ENCODE peak calls at places on chromosomes 1 and 21, in seven cellular contexts. One of them, this sample, is unnamed.

GRCh38 chr1:93680121-93681094 is 1.2 kb downstream of the BCAR3 start:
- DNase-seq in A549: peak
- DNase-seq in GM12878: no peak
- DNase-seq in HepG2: peak
- DNase-seq in heart left ventricle: peak
- DNase-seq in thyroid gland: peak
- DNase-seq in IMR-90: peak
- DNase-seq in this sample: peak

GRCh38 chr21:31872452-31873274 is at the start of gene HUNK:
- DNase-seq in A549: peak
- DNase-seq in GM12878: no peak
- DNase-seq in HepG2: peak
- DNase-seq in heart left ventricle: no peak
- DNase-seq in thyroid gland: peak
- DNase-seq in IMR-90: peak
- DNase-seq in this sample: no peak

GRCh38 chr1:61519631-61520030 is 205.3 kb downstream of the TM2D1 start:
- DNase-seq in A549: no peak
- DNase-seq in GM12878: no peak
- DNase-seq in HepG2: no peak
- DNase-seq in heart left ventricle: no peak
- DNase-seq in thyroid gland: no peak
- DNase-seq in IMR-90: no peak
- DNase-seq in this sample: no peak

GRCh38 chr1:111980684-111981083 is 8.8 kb downstream of the KCND3 start:
- DNase-seq in A549: no peak
- DNase-seq in GM12878: no peak
- DNase-seq in HepG2: no peak
- DNase-seq in heart left ventricle: no peak
- DNase-seq in thyroid gland: no peak
- DNase-seq in IMR-90: no peak
- DNase-seq in this sample: no peak

GRCh38 chr1:221708076-221708571 is 33.8 kb downstream of the DUSP10 start:
- DNase-seq in A549: no peak
- DNase-seq in GM12878: peak
- DNase-seq in HepG2: no peak
- DNase-seq in heart left ventricle: no peak
- DNase-seq in thyroid gland: no peak
- DNase-seq in IMR-90: no peak
- DNase-seq in this sample: no peak

GRCh38 chr1:165828581-165829329 is 1.3 kb downstream of the UCK2 start:
- DNase-seq in A549: peak
- DNase-seq in GM12878: no peak
- DNase-seq in HepG2: peak
- DNase-seq in heart left ventricle: peak
- DNase-seq in thyroid gland: peak
- DNase-seq in IMR-90: peak
- DNase-seq in this sample: no peak

GRCh38 chr1:62962794-62963776 is 179.2 kb downstream of the ATG4C start:
- DNase-seq in A549: peak
- DNase-seq in GM12878: no peak
- DNase-seq in HepG2: peak
- DNase-seq in heart left ventricle: peak
- DNase-seq in thyroid gland: peak
- DNase-seq in IMR-90: peak
- DNase-seq in this sample: no peak

GRCh38 chr1:64898107-64898861 is 68.1 kb downstream of the JAK1 start:
- DNase-seq in A549: peak
- DNase-seq in GM12878: no peak
- DNase-seq in HepG2: peak
- DNase-seq in heart left ventricle: peak
- DNase-seq in thyroid gland: peak
- DNase-seq in IMR-90: peak
- DNase-seq in this sample: peak

GRCh38 chr1:244599937-244600350 is 53.0 kb upstream of the DESI2 start:
- DNase-seq in A549: peak
- DNase-seq in GM12878: peak
- DNase-seq in HepG2: peak
- DNase-seq in heart left ventricle: no peak
- DNase-seq in thyroid gland: no peak
- DNase-seq in IMR-90: peak
- DNase-seq in this sample: no peak

GRCh38 chr1:77281491-77282186 is at the start of gene AK5:
- DNase-seq in A549: peak
- DNase-seq in GM12878: no peak
- DNase-seq in HepG2: no peak
- DNase-seq in heart left ventricle: peak
- DNase-seq in thyroid gland: peak
- DNase-seq in IMR-90: peak
- DNase-seq in this sample: no peak

GRCh38 chr21:43369124-43369523 is 57.8 kb downstream of the SIK1 start:
- DNase-seq in A549: peak
- DNase-seq in GM12878: no peak
- DNase-seq in HepG2: peak
- DNase-seq in heart left ventricle: no peak
- DNase-seq in thyroid gland: no peak
- DNase-seq in IMR-90: peak
- DNase-seq in this sample: no peak

GRCh38 chr1:204087893-204088528 is 15.1 kb downstream of the SOX13 start:
- DNase-seq in A549: no peak
- DNase-seq in GM12878: no peak
- DNase-seq in HepG2: no peak
- DNase-seq in heart left ventricle: peak
- DNase-seq in thyroid gland: no peak
- DNase-seq in IMR-90: no peak
- DNase-seq in this sample: no peak

GRCh38 chr1:151710187-151710586 is 6.4 kb downstream of the CELF3 start:
- DNase-seq in A549: no peak
- DNase-seq in GM12878: no peak
- DNase-seq in HepG2: no peak
- DNase-seq in heart left ventricle: peak
- DNase-seq in thyroid gland: no peak
- DNase-seq in IMR-90: peak
- DNase-seq in this sample: no peak

GRCh38 chr1:67041836-67042503 is 12.0 kb downstream of the SLC35D1 start:
- DNase-seq in A549: no peak
- DNase-seq in GM12878: no peak
- DNase-seq in HepG2: no peak
- DNase-seq in heart left ventricle: no peak
- DNase-seq in thyroid gland: no peak
- DNase-seq in IMR-90: peak
- DNase-seq in this sample: no peak

GRCh38 chr1:244012232-244012631 is 38.9 kb upstream of the ZBTB18 start:
- DNase-seq in A549: no peak
- DNase-seq in GM12878: no peak
- DNase-seq in HepG2: no peak
- DNase-seq in heart left ventricle: peak
- DNase-seq in thyroid gland: no peak
- DNase-seq in IMR-90: peak
- DNase-seq in this sample: no peak

DNA sequence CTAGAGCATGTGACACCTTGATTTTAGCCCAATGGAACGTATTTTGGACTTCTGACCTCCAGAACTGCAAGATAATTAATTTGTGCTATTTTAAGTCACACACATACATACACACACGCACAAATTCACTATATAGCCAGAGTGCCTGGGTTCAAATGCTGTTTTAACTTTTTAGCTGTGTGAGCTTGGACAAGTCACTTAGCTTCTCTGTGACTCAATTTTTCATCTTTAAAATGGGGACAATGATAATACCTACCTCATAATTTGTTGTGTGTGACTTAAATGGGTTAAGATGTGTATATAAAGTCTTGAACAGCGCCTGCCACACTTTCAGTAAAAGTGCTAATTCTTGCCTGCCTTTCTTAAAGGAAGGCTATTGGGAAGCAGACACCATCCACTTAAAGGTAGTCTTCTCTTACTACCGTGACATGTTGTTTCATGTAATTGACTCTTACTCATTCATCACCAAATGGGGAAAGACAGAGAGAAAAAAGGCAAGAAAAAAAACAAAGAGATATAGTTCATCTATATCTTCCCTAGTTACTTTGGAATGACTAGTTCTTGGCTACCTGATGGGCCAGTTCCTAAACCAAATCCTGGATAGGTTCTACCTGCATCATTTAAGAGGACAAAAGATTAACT is 56.3 kb downstream of the SLC30A7 start:
- DNase-seq in A549: no peak
- DNase-seq in GM12878: no peak
- DNase-seq in HepG2: no peak
- DNase-seq in heart left ventricle: no peak
- DNase-seq in thyroid gland: no peak
- DNase-seq in IMR-90: no peak
- DNase-seq in this sample: no peak
- TF ChIP-seq POLR2A in A549: no peak
- TF ChIP-seq POLR2A in GM12878: no peak
- TF ChIP-seq POLR2A in HepG2: no peak
- TF ChIP-seq POLR2A in heart left ventricle: no peak
- TF ChIP-seq POLR2A in thyroid gland: no peak
- TF ChIP-seq POLR2A in IMR-90: no peak
- TF ChIP-seq POLR2A in this sample: no peak

GRCh38 chr1:229156819-229157218 is 114.1 kb upstream of the RAB4A start:
- DNase-seq in A549: peak
- DNase-seq in GM12878: no peak
- DNase-seq in HepG2: peak
- DNase-seq in heart left ventricle: no peak
- DNase-seq in thyroid gland: peak
- DNase-seq in IMR-90: no peak
- DNase-seq in this sample: no peak
- TF ChIP-seq CTCF in A549: peak
- TF ChIP-seq CTCF in GM12878: no peak
- TF ChIP-seq CTCF in HepG2: peak
- TF ChIP-seq CTCF in heart left ventricle: peak
- TF ChIP-seq CTCF in thyroid gland: peak
- TF ChIP-seq CTCF in IMR-90: peak
- TF ChIP-seq CTCF in this sample: peak

GRCh38 chr1:116826818-116827606 is 72.8 kb downstream of the CD2 start:
- DNase-seq in A549: no peak
- DNase-seq in GM12878: peak
- DNase-seq in HepG2: peak
- DNase-seq in heart left ventricle: no peak
- DNase-seq in thyroid gland: no peak
- DNase-seq in IMR-90: peak
- DNase-seq in this sample: no peak
- TF ChIP-seq POLR2A in A549: no peak
- TF ChIP-seq POLR2A in GM12878: no peak
- TF ChIP-seq POLR2A in HepG2: no peak
- TF ChIP-seq POLR2A in heart left ventricle: no peak
- TF ChIP-seq POLR2A in thyroid gland: no peak
- TF ChIP-seq POLR2A in IMR-90: no peak
- TF ChIP-seq POLR2A in this sample: no peak

DNA sequence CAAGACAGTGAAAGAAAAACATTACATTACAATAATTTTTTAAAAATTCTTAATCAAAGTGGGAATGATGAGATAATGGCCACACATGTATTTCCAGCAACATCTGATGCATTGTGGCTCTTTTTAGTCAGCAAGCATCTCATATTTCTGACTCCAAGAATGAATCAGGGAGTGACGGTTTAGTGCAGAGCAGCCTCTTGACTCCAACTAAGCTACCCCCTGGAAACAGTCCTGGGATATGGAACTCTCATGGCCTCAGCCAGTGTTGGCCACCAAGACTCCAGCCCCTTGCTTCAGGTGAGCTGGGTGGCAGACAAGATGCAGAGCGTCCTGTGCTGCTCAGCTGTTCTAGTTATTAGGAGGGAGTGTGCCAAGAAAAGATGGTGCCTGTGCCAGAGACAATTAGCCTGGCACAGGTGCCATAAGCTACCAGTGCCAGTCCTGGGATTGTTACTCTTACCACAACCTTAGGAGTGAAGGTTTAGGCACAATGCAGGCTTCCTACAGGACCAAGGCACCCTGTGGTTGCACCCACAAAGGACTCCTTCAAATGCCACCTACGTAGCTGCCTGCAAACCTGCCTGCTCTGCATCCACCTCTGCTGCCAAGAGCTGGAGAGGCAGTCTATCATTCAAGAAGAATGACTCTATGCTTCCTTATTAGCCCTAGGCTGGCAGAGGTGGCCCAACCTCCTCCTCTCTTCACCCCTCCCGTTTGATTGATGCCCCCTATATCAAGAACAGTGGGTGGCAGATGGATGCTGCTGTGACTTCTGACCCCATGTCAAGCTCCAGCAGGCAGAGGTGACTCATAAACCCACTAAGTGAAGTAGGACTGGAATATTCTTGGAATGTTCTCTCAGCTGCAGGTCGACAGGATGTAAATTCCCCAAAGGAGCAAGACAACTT is 6.0 kb upstream of the SEC16B start:
- DNase-seq in A549: no peak
- DNase-seq in GM12878: no peak
- DNase-seq in HepG2: no peak
- DNase-seq in heart left ventricle: no peak
- DNase-seq in thyroid gland: no peak
- DNase-seq in IMR-90: peak
- DNase-seq in this sample: no peak
- TF ChIP-seq CTCF in A549: no peak
- TF ChIP-seq CTCF in GM12878: no peak
- TF ChIP-seq CTCF in HepG2: no peak
- TF ChIP-seq CTCF in heart left ventricle: no peak
- TF ChIP-seq CTCF in thyroid gland: no peak
- TF ChIP-seq CTCF in IMR-90: no peak
- TF ChIP-seq CTCF in this sample: no peak

DNA sequence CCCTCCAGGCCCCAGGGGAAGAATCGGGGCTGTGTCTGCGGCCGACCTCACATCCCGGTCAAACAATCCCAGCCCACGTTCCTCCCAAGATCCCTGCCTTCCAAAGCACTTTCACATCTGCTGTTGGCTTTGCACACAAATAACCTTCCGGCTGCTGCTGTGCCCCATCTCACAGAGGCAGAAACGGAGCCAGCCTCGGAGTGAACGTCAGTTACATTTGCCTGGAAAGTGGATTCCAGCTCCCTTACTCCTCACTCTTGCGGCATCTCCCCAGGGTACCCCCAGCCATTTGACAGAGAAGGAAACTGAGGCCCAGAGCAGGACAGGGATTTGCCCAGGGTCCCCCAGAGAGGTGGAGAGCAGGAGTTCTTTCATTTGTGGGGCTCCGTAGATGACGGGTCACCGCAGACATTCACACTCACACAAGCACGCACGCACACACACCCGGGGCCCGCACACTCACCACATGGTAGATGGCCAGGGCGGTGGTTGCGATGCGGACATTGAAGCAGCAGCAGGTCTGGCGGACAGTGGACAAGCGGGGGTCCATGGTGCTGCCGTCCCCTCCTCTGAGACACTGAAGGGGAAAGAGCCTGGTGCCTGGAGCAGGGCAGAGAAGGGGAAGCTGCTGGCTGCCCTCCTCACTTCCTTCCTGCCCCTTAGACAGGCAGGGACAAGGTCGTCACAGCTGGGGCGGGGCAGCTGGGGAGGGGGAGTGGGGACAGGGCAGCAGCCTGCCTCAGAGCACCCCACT is at the start of gene LAPTM5:
- DNase-seq in A549: no peak
- DNase-seq in GM12878: no peak
- DNase-seq in HepG2: no peak
- DNase-seq in heart left ventricle: peak
- DNase-seq in thyroid gland: peak
- DNase-seq in IMR-90: no peak
- DNase-seq in this sample: no peak
- TF ChIP-seq POLR2A in A549: no peak
- TF ChIP-seq POLR2A in GM12878: peak
- TF ChIP-seq POLR2A in HepG2: no peak
- TF ChIP-seq POLR2A in heart left ventricle: no peak
- TF ChIP-seq POLR2A in thyroid gland: no peak
- TF ChIP-seq POLR2A in IMR-90: no peak
- TF ChIP-seq POLR2A in this sample: peak

This sample was measured in esophagus muscularis mucosa.